ENCODE peak calls at places on chromosomes 11 and 22, in eight cellular contexts. J, O, X, F, D, H, N and I are unnamed samples.

GRCh38 chr11:15275141-15275540 is 160.4 kb downstream of the INSC start:
- DNase-seq in H (no peak), F (no peak), D (no peak), X (no peak), J (no peak), N (peak), O (no peak), I (peak)

GRCh38 chr11:88555018-88555828 is 217.7 kb upstream of the CTSC start:
- DNase-seq in D (no peak), F (peak), N (no peak), H (peak), J (no peak), O (no peak), X (no peak), I (no peak)

GRCh38 chr11:109033627-109034340 is 368.9 kb downstream of the DDX10 start:
- DNase-seq in D (no peak), X (no peak), N (no peak), J (no peak), O (no peak), H (peak), F (no peak), I (no peak)

GRCh38 chr22:29596408-29596807 is 7.0 kb upstream of the NF2 start:
- DNase-seq in O (no peak), F (no peak), H (no peak), N (no peak), J (no peak), D (no peak), X (no peak), I (no peak)

GRCh38 chr11:107136892-107137291 is 118.6 kb upstream of the GUCY1A2 start:
- DNase-seq in O (no peak), X (no peak), H (no peak), J (no peak), D (no peak), N (no peak), F (no peak), I (no peak)

GRCh38 chr11:134452849-134453177 is 40.8 kb upstream of the B3GAT1 start:
- DNase-seq in N (no peak), F (no peak), O (no peak), D (no peak), X (no peak), J (no peak), H (no peak), I (no peak)

GRCh38 chr22:41197808-41198585 is 7.1 kb upstream of the L3MBTL2 start:
- DNase-seq in F (no peak), J (no peak), X (peak), O (peak), H (no peak), D (no peak), N (peak), I (no peak)

GRCh38 chr22:42376721-42377177 is 55.5 kb downstream of the NFAM1 start:
- DNase-seq in O (no peak), J (no peak), D (peak), F (peak), X (peak), H (no peak), N (peak), I (peak)

GRCh38 chr11:3721002-3721401 is 49.8 kb upstream of the CHRNA10 start:
- DNase-seq in J (no peak), O (no peak), H (no peak), N (no peak), D (no peak), X (no peak), F (no peak), I (no peak)

GRCh38 chr11:68583047-68583446 is 101.3 kb upstream of the GAL start:
- DNase-seq in F (no peak), X (no peak), O (no peak), D (no peak), H (peak), N (no peak), J (no peak), I (no peak)

GRCh38 chr11:60866911-60867870 is at the start of gene ZP1:
- DNase-seq in N (no peak), F (no peak), D (no peak), J (no peak), O (no peak), X (peak), H (no peak), I (no peak)

GRCh38 chr11:19910931-19911330 is 198.3 kb downstream of the NAV2 start:
- DNase-seq in X (no peak), H (no peak), D (no peak), J (no peak), N (no peak), O (no peak), F (no peak), I (no peak)

GRCh38 chr11:105968021-105968697 is 53.9 kb downstream of the MSANTD4 start:
- DNase-seq in J (no peak), N (no peak), H (no peak), F (no peak), O (no peak), X (no peak), D (no peak), I (no peak)

GRCh38 chr11:96014234-96014633 is 90.3 kb upstream of the MTMR2 start:
- DNase-seq in N (no peak), F (no peak), O (peak), H (no peak), J (no peak), D (no peak), X (no peak), I (no peak)

GRCh38 chr22:24564376-24565058 is 8.7 kb downstream of the SNRPD3 start:
- DNase-seq in N (no peak), J (no peak), D (no peak), H (no peak), F (no peak), O (no peak), X (peak), I (no peak)

GRCh38 chr11:111665779-111666178 is 63.5 kb downstream of the SIK2 start:
- DNase-seq in H (no peak), D (no peak), F (no peak), N (peak), X (no peak), J (no peak), O (no peak), I (peak)

GRCh38 chr11:29448246-29448877 is 568.5 kb downstream of the KCNA4 start:
- DNase-seq in O (no peak), D (no peak), N (peak), J (no peak), H (no peak), F (no peak), X (no peak), I (peak)

GRCh38 chr11:10654211-10655150 is 39.1 kb downstream of the IRAG1 start:
- DNase-seq in H (no peak), J (no peak), N (peak), X (no peak), F (no peak), D (no peak), O (no peak), I (no peak)

GRCh38 chr11:370087-370941 is 1.0 kb downstream of the B4GALNT4 start:
- DNase-seq in D (peak), H (no peak), X (no peak), J (no peak), F (no peak), O (no peak), N (peak), I (no peak)

GRCh38 chr22:17906978-17907730 is 117.2 kb downstream of the MICAL3 start:
- DNase-seq in F (no peak), N (no peak), D (no peak), J (no peak), X (no peak), H (no peak), O (no peak), I (no peak)

GRCh38 chr11:16856022-16856471 is 117.6 kb downstream of the C11orf58 start:
- DNase-seq in H (no peak), J (no peak), N (no peak), F (no peak), D (no peak), X (peak), O (no peak), I (no peak)

GRCh38 chr11:127791844-127792243 is 791.3 kb upstream of the KIRREL3 start:
- DNase-seq in J (no peak), F (no peak), O (no peak), D (no peak), H (no peak), X (no peak), N (no peak), I (no peak)

GRCh38 chr11:134224710-134225662 is 515 bp downstream of the VPS26B start:
- DNase-seq in J (no peak), H (no peak), X (peak), N (peak), F (peak), O (peak), D (peak), I (peak)

GRCh38 chr11:69035150-69035958 is 13.4 kb upstream of the TPCN2 start:
- DNase-seq in D (no peak), H (no peak), X (no peak), F (no peak), N (peak), O (no peak), J (no peak), I (no peak)

GRCh38 chr22:26797910-26798309 is 140.5 kb downstream of the MIAT start:
- DNase-seq in X (no peak), J (no peak), F (no peak), H (no peak), N (peak), D (no peak), O (no peak), I (peak)

GRCh38 chr11:37946155-37946766 is 1348.2 kb upstream of the RAG2 start:
- DNase-seq in D (no peak), O (no peak), F (no peak), J (no peak), N (peak), H (no peak), X (no peak), I (peak)

GRCh38 chr22:43481528-43482309 is 69.9 kb downstream of the MPPED1 start:
- DNase-seq in X (no peak), D (no peak), O (no peak), F (no peak), H (no peak), N (peak), J (no peak), I (no peak)

DNA sequence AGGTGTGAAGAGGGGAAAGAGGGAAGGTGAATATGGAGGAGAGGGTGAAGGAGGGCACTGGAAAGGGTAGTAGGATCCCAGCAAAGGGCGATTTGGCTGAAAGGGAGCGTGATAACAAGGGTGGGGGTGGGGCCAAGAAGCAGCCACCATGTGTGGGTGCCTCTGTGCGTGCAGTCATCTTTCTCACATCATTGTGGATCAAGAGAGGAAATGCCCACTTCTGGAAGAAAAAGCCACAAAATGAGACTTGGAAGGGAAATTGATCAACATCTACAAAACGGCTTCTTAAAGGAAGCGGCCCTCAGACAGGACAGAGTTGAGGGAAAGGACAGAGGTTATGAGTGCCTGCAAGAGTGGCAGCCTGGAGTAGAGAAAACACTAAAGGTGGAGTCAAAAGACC is 1.2 kb upstream of the CXCR5 start:
- DNase-seq in N (no peak), D (no peak), X (no peak), F (no peak), H (no peak), J (no peak), O (no peak), I (no peak)
- TF ChIP-seq CTCF in N (no peak), D (no peak), X (no peak), F (no peak), H (no peak), J (no peak), O (no peak), I (no peak)

GRCh38 chr11:72330131-72330727 is 86.3 kb upstream of the PHOX2A start:
- DNase-seq in J (no peak), F (no peak), O (no peak), N (no peak), H (no peak), X (peak), D (no peak), I (no peak)

GRCh38 chr11:72331761-72332160 is 87.8 kb upstream of the PHOX2A start:
- DNase-seq in F (no peak), X (no peak), O (no peak), N (no peak), H (no peak), J (no peak), D (no peak), I (no peak)

GRCh38 chr11:72326151-72326842 is 82.3 kb upstream of the PHOX2A start:
- DNase-seq in D (no peak), J (no peak), H (peak), O (no peak), F (no peak), N (no peak), X (no peak), I (no peak)

GRCh38 chr11:72333657-72334056 is 89.7 kb upstream of the PHOX2A start:
- DNase-seq in J (no peak), D (peak), H (no peak), N (peak), F (no peak), X (no peak), O (peak), I (no peak)

GRCh38 chr11:72328366-72329224 is 84.6 kb upstream of the PHOX2A start:
- DNase-seq in O (no peak), J (no peak), N (no peak), D (no peak), X (no peak), H (no peak), F (no peak), I (no peak)
- TF ChIP-seq CTCF in O (no peak), J (no peak), N (peak), D (no peak), X (no peak), H (no peak), F (no peak), I (no peak)

DNA sequence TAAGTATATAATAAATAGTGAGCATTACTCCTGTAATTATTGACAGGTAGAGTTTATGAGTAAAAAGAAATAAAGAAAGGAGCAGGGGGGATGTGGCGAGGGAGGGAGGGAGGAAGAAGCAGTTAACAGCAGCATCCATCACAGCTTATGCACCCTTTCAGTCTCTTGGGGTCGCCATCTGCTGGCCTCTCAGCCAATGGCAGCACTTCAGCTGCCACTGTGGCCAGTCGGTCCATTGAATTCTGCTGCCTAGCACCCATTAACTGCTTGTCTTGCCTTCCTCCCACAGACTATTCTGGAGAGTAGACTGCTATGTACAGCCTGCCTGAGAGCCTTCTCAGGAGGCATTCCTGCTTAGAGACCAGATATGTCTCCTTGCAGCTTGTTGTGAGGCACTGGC is 388.3 kb downstream of the TENM4 start:
- DNase-seq in X (no peak), N (peak), H (no peak), J (no peak), O (no peak), F (no peak), D (peak), I (no peak)
- TF ChIP-seq CTCF in X (no peak), N (peak), H (peak), J (peak), O (no peak), F (peak), D (no peak), I (peak)

GRCh38 chr22:32622762-32623147 is 148.1 kb downstream of the FBXO7 start:
- DNase-seq in F (no peak), D (no peak), H (no peak), O (no peak), X (no peak), N (peak), J (no peak), I (no peak)

GRCh38 chr22:32621656-32622003 is 147.0 kb downstream of the FBXO7 start:
- DNase-seq in N (no peak), O (no peak), J (no peak), H (no peak), D (no peak), F (no peak), X (no peak), I (no peak)

GRCh38 chr22:32622004-32622761 is 147.6 kb downstream of the FBXO7 start:
- DNase-seq in D (no peak), H (peak), J (no peak), X (peak), F (peak), O (no peak), N (peak), I (no peak)

GRCh38 chr22:32619614-32620426 is 145.2 kb downstream of the FBXO7 start:
- DNase-seq in J (no peak), F (peak), O (no peak), X (peak), H (no peak), N (no peak), D (no peak), I (no peak)

DNA sequence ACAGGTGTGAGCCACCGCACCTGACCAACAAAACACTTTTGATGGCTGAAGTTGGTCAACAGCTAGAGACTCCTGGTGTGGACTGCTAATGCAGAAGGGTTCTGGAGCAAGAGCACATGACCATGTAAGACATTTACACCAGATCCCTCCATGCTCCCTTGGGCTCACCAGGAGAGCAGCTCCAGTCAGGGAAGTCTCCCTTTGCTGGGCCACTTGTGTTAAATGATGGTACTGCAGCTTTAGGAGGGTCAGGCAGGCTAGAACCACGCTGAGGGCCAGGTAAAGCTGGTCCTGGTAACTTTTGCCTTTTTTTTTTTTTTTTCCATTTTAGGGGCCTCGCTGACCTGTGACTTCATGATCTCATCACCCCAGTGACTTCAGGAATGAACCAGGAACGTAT is 146.4 kb downstream of the FBXO7 start:
- DNase-seq in D (no peak), O (no peak), H (no peak), J (no peak), N (no peak), X (no peak), F (no peak), I (no peak)
- TF ChIP-seq CTCF in D (no peak), O (no peak), H (no peak), J (peak), N (peak), X (no peak), F (no peak), I (no peak)

GRCh38 chr11:120985718-120986569 is 38.0 kb upstream of the TBCEL start:
- DNase-seq in J (no peak), H (no peak), O (peak), D (peak), X (peak), N (peak), F (no peak), I (peak)
- TF ChIP-seq CTCF in J (peak), H (no peak), O (peak), D (peak), X (peak), N (peak), F (peak), I (peak)

GRCh38 chr11:92941676-92942571 is 27.5 kb upstream of the MTNR1B start:
- DNase-seq in O (no peak), X (no peak), F (no peak), N (peak), H (no peak), D (no peak), J (no peak), I (peak)
- TF ChIP-seq CTCF in O (peak), X (peak), F (peak), N (peak), H (peak), D (peak), J (peak), I (peak)

GRCh38 chr11:13603661-13604060 is 64.8 kb upstream of the FAR1 start:
- DNase-seq in N (no peak), X (peak), J (no peak), H (no peak), D (no peak), O (no peak), F (no peak), I (no peak)

GRCh38 chr11:13606701-13607100 is 61.8 kb upstream of the FAR1 start:
- DNase-seq in D (no peak), F (no peak), N (no peak), J (no peak), O (no peak), H (no peak), X (no peak), I (no peak)

DNA sequence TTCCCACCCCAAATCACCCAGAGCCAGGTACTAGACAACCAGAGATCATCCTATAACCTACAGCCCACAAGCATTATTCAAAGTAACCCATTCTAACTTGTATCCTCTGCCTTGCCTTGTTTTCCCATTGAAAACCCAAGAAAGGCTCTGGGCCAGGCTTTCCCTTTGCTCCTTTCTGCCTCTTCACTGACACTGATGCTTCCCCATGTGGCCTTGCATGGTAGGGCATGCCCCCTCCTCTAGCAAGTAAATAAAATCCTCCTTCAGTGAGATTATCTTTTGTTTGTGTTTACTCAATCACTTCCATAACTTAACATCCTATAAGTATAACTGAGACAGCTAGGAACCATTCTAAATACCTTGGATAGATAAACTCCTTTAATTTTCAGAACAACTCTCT is 65.6 kb upstream of the FAR1 start:
- DNase-seq in N (peak), F (no peak), H (no peak), O (no peak), J (no peak), X (no peak), D (no peak), I (no peak)
- TF ChIP-seq CTCF in N (peak), F (no peak), H (no peak), O (no peak), J (peak), X (no peak), D (no peak), I (no peak)

DNA sequence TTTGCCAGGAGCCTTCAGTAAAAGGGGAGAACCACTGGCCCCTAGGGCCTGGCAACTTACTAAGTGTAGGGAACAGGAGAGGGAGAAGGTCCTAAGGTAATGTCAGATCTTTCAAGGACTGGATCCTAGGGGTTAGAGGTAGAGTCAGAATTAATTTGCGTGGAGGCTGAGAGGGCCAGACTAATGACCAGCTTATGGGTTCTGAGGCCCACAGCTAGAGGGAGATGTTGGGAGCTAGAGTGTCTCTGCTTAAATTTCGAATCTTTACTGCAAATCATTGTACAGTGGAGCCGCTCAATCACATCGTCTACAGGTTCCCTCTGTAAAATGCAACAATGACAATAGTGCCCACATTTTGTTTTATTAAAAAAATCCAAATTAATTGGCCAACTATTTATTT is 31.4 kb downstream of the CLMP start:
- DNase-seq in X (no peak), O (no peak), J (no peak), D (no peak), F (no peak), H (no peak), N (no peak), I (no peak)
- TF ChIP-seq CTCF in X (no peak), O (no peak), J (no peak), D (no peak), F (no peak), H (peak), N (peak), I (no peak)

GRCh38 chr11:132334769-132335280 is 964.4 kb downstream of the NTM start:
- DNase-seq in X (no peak), D (no peak), F (peak), N (no peak), H (no peak), J (no peak), O (no peak), I (no peak)
- TF ChIP-seq CTCF in X (no peak), D (no peak), F (no peak), N (no peak), H (no peak), J (no peak), O (no peak), I (no peak)